ENCODE peak calls at places on chromosomes 6 and 20, in four cellular contexts. V is A549, H is NCI-H69, M is amniotic stem cell. G is an unnamed sample.

GRCh38 chr6:17831135-17831534 is 124.4 kb upstream of the NUP153 start:
- DNase-seq in V (no peak), H (no peak), M (no peak), G (no peak)

GRCh38 chr6:32213649-32214048 is 10.2 kb downstream of the NOTCH4 start:
- DNase-seq in V (no peak), H (no peak), M (no peak), G (no peak)

GRCh38 chr6:168063431-168063830 is 15.6 kb downstream of the FRMD1 start:
- DNase-seq in V (no peak), H (no peak), M (no peak), G (no peak)

GRCh38 chr6:146968041-146968760 is 236.0 kb upstream of the STXBP5 start:
- DNase-seq in V (no peak), H (peak; percentile 83), M (peak; percentile 60), G (peak; percentile 34)

GRCh38 chr20:44264287-44264686 is 17.2 kb downstream of the GDAP1L1 start:
- DNase-seq in V (no peak), H (no peak), M (no peak), G (no peak)

GRCh38 chr6:134415194-134415593 is 97.3 kb upstream of the SGK1 start:
- DNase-seq in V (no peak), H (no peak), M (no peak), G (no peak)

GRCh38 chr6:85674604-85675003 is 31.9 kb upstream of the SYNCRIP start:
- DNase-seq in V (no peak), H (peak; percentile 26), M (no peak), G (no peak)

GRCh38 chr6:89818977-89819335 is 638 bp downstream of the MDN1 start:
- DNase-seq in V (no peak), H (peak; percentile 72), M (no peak), G (no peak)

GRCh38 chr6:64889144-64889543 is 817.9 kb downstream of the EYS start:
- DNase-seq in V (no peak), H (no peak), M (no peak), G (no peak)

GRCh38 chr6:75437451-75438185 is 56.0 kb downstream of the FILIP1 start:
- DNase-seq in V (no peak), H (no peak), M (no peak), G (no peak)

GRCh38 chr20:3784226-3784853 is 2.2 kb downstream of the CENPB start:
- DNase-seq in V (no peak), H (no peak), M (no peak), G (no peak)

GRCh38 chr6:44107017-44107416 is 20.2 kb downstream of the MRPL14 start:
- DNase-seq in V (no peak), H (no peak), M (no peak), G (no peak)

GRCh38 chr20:39326050-39326449 is 363.9 kb downstream of the DHX35 start:
- DNase-seq in V (no peak), H (no peak), M (no peak), G (no peak)

GRCh38 chr20:57615472-57615855 is 4.8 kb downstream of the ZBP1 start:
- DNase-seq in V (no peak), H (no peak), M (no peak), G (no peak)

GRCh38 chr6:25137497-25137896 is 141.7 kb upstream of the CARMIL1 start:
- DNase-seq in V (no peak), H (no peak), M (no peak), G (no peak)

GRCh38 chr6:11275598-11275997 is 43.1 kb upstream of the NEDD9 start:
- DNase-seq in V (peak; percentile 45), H (no peak), M (no peak), G (no peak)

GRCh38 chr20:11902264-11902663 is 15.4 kb upstream of the BTBD3 start:
- DNase-seq in V (no peak), H (peak; percentile 73), M (no peak), G (no peak)

GRCh38 chr6:28399370-28400121 is at the start of gene ZSCAN12:
- DNase-seq in V (peak; percentile 31), H (peak; percentile 97), M (peak; percentile 69), G (peak; percentile 72)

G was measured in AG04450.